ENCODE peak calls at places on chromosomes 7 and 10, in six cellular contexts. K, C, E, P, Q and R are unnamed samples.

GRCh38 chr7:24199978-24200377 is 84.0 kb upstream of the NPY start:
- DNase-seq in P (no peak), K (no peak), Q (no peak), E (no peak), C (peak; percentile 29), R (no peak)

GRCh38 chr7:778271-778967 is 51.3 kb upstream of the PRKAR1B start:
- DNase-seq in K (no peak), P (no peak), C (no peak), Q (no peak), E (no peak), R (no peak)

GRCh38 chr10:14450041-14450491 is 119.3 kb upstream of the FRMD4A start:
- DNase-seq in Q (peak; percentile 31), K (peak; percentile 43), E (no peak), P (no peak), C (peak; percentile 73), R (no peak)

GRCh38 chr7:2732959-2733584 is 45.1 kb downstream of the AMZ1 start:
- DNase-seq in K (no peak), E (no peak), C (peak; percentile 41), Q (no peak), P (no peak), R (no peak)

GRCh38 chr10:24622781-24623301 is 100.8 kb downstream of the ARHGAP21 start:
- DNase-seq in K (no peak), P (peak; percentile 25), E (no peak), Q (no peak), C (no peak), R (no peak)

GRCh38 chr7:16431646-16432424 is 10.5 kb upstream of the CRPPA start:
- DNase-seq in Q (no peak), P (no peak), K (peak; percentile 51), E (peak; percentile 41), C (peak; percentile 33), R (no peak)

GRCh38 chr7:23074443-23075244 is 30.9 kb upstream of the KLHL7 start:
- DNase-seq in K (no peak), E (peak; percentile 66), Q (no peak), P (no peak), C (no peak), R (no peak)

GRCh38 chr7:84073476-84073875 is 121.1 kb downstream of the SEMA3A start:
- DNase-seq in C (no peak), P (no peak), Q (no peak), K (peak; percentile 49), E (no peak), R (no peak)

GRCh38 chr10:45091968-45092367 is 91.2 kb downstream of the ZNF22 start:
- DNase-seq in Q (no peak), C (no peak), K (no peak), P (no peak), E (peak; percentile 62), R (no peak)

GRCh38 chr10:78655941-78656340 is 412.8 kb upstream of the ZMIZ1 start:
- DNase-seq in C (no peak), Q (no peak), P (no peak), K (no peak), E (no peak), R (no peak)

GRCh38 chr7:146414373-146414772 is 297.8 kb downstream of the CNTNAP2 start:
- DNase-seq in P (no peak), K (no peak), C (no peak), E (no peak), Q (no peak), R (no peak)

GRCh38 chr7:137878333-137878961 is 31.7 kb upstream of the DGKI start:
- DNase-seq in Q (no peak), K (no peak), C (no peak), E (no peak), P (no peak), R (no peak)

GRCh38 chr7:5177060-5177459 is 13.0 kb upstream of the WIPI2 start:
- DNase-seq in K (peak; percentile 87), P (no peak), E (peak; percentile 30), Q (peak; percentile 25), C (peak; percentile 91), R (no peak)

GRCh38 chr10:92757720-92758119 is 68.0 kb downstream of the HHEX start:
- DNase-seq in P (no peak), Q (no peak), E (no peak), C (no peak), K (no peak), R (no peak)

GRCh38 chr10:66349726-66350125 is 576.1 kb upstream of the LRRTM3 start:
- DNase-seq in E (no peak), C (peak; percentile 6), Q (no peak), K (no peak), P (no peak), R (no peak)

GRCh38 chr10:23516530-23516929 is 77.7 kb downstream of the OTUD1 start:
- DNase-seq in P (no peak), K (peak; percentile 42), E (no peak), Q (no peak), C (peak; percentile 32), R (no peak)